ENCODE peak calls at places on chromosomes 3 and 15, in four cellular contexts. D is spleen, C is left ventricle myocardium inferior, Q is suprapubic skin. U is an unnamed sample.

GRCh38 chr15:23022156-23022555 is 17.2 kb downstream of the TUBGCP5 start:
- DNase-seq in D (no peak), Q (no peak), C (no peak), U (no peak)

GRCh38 chr3:124297062-124297980 is 305.4 kb upstream of the ROPN1 start:
- DNase-seq in Q (no peak), D (no peak), C (no peak), U (no peak)

GRCh38 chr3:100590114-100590839 is 19.1 kb upstream of the ADGRG7 start:
- DNase-seq in C (no peak), Q (peak; percentile 67), D (no peak), U (no peak)

GRCh38 chr3:106765342-106765741 is 611.9 kb upstream of the CCDC54 start:
- DNase-seq in Q (no peak), D (no peak), C (no peak), U (no peak)

GRCh38 chr3:13655074-13655913 is 106.4 kb downstream of the FBLN2 start:
- DNase-seq in Q (no peak), D (peak; percentile 87), C (peak; percentile 45), U (no peak)

GRCh38 chr15:28871168-28871567 is 14.6 kb upstream of the APBA2 start:
- DNase-seq in Q (no peak), D (no peak), C (no peak), U (no peak)

GRCh38 chr3:11272913-11273574 is 847 bp downstream of the ATG7 start:
- DNase-seq in Q (no peak), C (no peak), D (no peak), U (peak; percentile 31)

GRCh38 chr15:101029971-101030661 is 111.0 kb downstream of the LRRK1 start:
- DNase-seq in D (peak; percentile 56), Q (peak; percentile 48), C (no peak), U (peak; percentile 61)

GRCh38 chr3:89198598-89198997 is 91.2 kb downstream of the EPHA3 start:
- DNase-seq in Q (no peak), C (no peak), D (no peak), U (no peak)

GRCh38 chr3:57003676-57004075 is 56.8 kb upstream of the SPATA12 start:
- DNase-seq in D (no peak), C (no peak), Q (no peak), U (no peak)

GRCh38 chr15:33201376-33202189 is 7.1 kb upstream of the FMN1 start:
- DNase-seq in C (no peak), Q (no peak), D (peak; percentile 79), U (no peak)

GRCh38 chr3:20040476-20041196 is 390 bp downstream of the KAT2B start:
- DNase-seq in D (peak; percentile 96), Q (peak; percentile 81), C (peak; percentile 83), U (peak; percentile 79)

GRCh38 chr15:32718822-32719716 is 1.3 kb downstream of the GREM1 start:
- DNase-seq in D (no peak), Q (no peak), C (no peak), U (no peak)

GRCh38 chr3:71244153-71245051 is 339.1 kb downstream of the FOXP1 start:
- DNase-seq in D (no peak), C (peak; percentile 46), Q (no peak), U (peak; percentile 75)

GRCh38 chr15:38254065-38254883 is 1.6 kb downstream of the SPRED1 start:
- DNase-seq in Q (no peak), D (peak; percentile 73), C (no peak), U (peak; percentile 70)

GRCh38 chr3:38314112-38314766 is 32.1 kb downstream of the SLC22A14 start:
- DNase-seq in D (no peak), Q (no peak), C (no peak), U (no peak)

GRCh38 chr3:194092770-194093336 is 43.1 kb upstream of the HES1 start:
- DNase-seq in Q (no peak), D (no peak), C (no peak), U (no peak)

GRCh38 chr3:77931272-77932009 is 891.5 kb downstream of the ROBO2 start:
- DNase-seq in D (no peak), Q (no peak), C (no peak), U (no peak)

GRCh38 chr3:189690237-189690636 is 59.0 kb downstream of the TP63 start:
- DNase-seq in C (no peak), Q (no peak), D (no peak), U (no peak)

DNA sequence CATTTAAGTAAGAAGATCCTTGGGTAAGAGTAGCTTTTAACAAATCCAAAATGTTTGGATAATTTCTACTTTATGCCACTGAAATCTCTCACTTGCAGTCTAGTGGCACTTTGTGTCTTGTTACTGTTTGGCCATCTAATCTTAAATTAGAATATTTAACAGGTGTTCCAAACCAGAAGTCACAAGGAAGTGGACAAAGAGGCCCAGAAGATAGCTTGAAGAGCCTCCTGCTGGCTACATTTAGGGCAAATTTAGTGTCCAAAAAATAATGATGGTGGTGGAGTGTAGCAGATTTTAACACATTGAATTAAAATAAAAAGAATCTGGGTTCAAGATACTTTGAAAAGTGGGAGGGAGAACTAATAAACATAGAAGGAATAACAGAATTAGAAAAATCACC is 172.2 kb downstream of the GHSR start:
- DNase-seq in D (no peak), C (no peak), Q (no peak), U (no peak)
- H3K4me1 ChIP-seq in D (peaks cover 11% of the 10 kb centered on the region), C (peaks cover 94% of the 10 kb centered on the region), Q (peaks cover 10% of the 10 kb centered on the region), U (no peaks in the 10 kb centered on the region)

GRCh38 chr15:41860049-41860828 is 21.6 kb downstream of the PLA2G4B start:
- DNase-seq in D (no peak), Q (no peak), C (no peak), U (no peak)
- TF ChIP-seq CTCF in D (peak; percentile 38), Q (no peak), C (peak; percentile 42), U (no peak)

GRCh38 chr3:195909294-195909644 is 918 bp upstream of the TNK2 start:
- DNase-seq in Q (peak; percentile 61), D (no peak), C (no peak), U (no peak)
- H3K27ac ChIP-seq in Q (peak overlapping the region; percentile 89), D (peak overlapping the region; percentile 92), C (peak overlapping the region; percentile 64), U (peak overlapping the region; percentile 17)

DNA sequence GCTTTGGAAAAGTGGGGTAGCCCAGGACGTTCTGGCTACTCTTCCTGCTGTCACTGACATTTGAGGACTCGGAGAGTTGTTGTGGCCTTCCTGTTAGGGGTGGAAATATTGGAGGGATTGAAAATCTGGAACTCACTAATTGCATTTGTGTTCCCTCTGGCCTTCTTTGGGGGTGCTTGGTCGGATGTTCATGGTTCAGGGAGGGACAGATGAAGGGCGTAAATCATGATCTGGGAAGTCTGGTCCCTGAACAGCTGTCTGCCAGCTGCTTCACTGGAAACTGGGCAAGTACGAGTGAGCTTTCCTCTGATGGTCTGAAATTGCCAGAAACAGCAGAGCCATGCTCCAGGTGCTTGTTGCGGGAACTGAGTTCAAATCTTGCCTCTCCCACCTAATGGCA is 327.8 kb upstream of the C2CD4B start:
- DNase-seq in D (no peak), Q (no peak), C (peak; percentile 50), U (no peak)
- H3K4me1 ChIP-seq in D (no peaks in the 10 kb centered on the region), Q (peaks cover 10% of the 10 kb centered on the region), C (peaks cover 58% of the 10 kb centered on the region), U (no peaks in the 10 kb centered on the region)

GRCh38 chr15:70498096-70498626 is 265.2 kb downstream of the UACA start:
- DNase-seq in Q (no peak), C (no peak), D (peak; percentile 44), U (no peak)
- TF ChIP-seq CTCF in Q (no peak), C (no peak), D (no peak), U (no peak)

DNA sequence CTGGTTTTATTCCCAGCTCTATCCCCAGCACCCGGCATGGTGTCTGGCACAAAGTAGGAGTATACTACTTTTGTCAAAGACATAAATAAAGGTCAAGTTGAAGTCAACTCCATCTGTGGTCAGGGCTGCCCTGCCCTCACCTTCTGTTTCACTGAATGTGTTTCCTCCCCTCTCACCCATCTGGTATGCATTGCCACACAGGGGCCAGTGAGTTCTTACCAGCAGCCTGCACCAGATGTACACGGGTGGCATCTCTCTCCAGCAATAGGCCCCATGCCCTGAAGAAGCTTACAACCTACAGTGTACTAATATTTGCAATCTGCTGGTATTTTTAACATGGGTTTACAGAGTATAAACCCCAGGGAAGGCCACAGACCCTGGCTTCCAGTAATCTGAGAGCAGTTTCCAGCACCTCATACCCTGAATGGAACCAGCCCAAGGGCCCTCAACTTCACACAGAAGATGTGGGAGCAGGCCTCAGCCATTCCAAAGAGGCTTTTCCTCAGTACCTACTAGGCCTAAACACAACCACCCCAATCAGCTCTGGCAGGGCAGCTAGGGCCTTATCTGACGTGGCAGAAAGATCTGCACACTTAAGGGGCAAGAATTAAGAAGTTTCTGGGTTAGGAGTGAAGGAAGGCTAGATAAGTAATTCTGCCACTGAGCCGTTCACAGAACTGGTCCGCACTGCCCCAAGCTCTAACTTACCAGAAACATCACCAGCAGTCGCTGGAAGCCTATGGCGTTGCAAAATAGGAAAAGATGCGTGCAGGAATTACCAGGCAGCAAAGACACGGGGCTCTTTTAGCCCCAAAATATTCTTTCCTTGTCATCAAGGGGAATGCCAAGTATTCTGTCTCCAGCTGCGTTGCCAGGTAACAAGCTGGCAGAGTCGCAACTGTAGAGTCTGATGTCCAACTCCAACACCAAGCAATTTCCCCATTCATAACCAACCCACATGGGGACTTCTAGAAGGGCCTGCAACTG is 2.1 kb downstream of the IDH2 start:
- DNase-seq in C (no peak), Q (no peak), D (peak; percentile 69), U (peak; percentile 69)
- H3K27ac ChIP-seq in C (peak overlapping the region; percentile 98), Q (peak overlapping the region; percentile 93), D (peak overlapping the region; percentile 80), U (peak overlapping the region; percentile 98)

DNA sequence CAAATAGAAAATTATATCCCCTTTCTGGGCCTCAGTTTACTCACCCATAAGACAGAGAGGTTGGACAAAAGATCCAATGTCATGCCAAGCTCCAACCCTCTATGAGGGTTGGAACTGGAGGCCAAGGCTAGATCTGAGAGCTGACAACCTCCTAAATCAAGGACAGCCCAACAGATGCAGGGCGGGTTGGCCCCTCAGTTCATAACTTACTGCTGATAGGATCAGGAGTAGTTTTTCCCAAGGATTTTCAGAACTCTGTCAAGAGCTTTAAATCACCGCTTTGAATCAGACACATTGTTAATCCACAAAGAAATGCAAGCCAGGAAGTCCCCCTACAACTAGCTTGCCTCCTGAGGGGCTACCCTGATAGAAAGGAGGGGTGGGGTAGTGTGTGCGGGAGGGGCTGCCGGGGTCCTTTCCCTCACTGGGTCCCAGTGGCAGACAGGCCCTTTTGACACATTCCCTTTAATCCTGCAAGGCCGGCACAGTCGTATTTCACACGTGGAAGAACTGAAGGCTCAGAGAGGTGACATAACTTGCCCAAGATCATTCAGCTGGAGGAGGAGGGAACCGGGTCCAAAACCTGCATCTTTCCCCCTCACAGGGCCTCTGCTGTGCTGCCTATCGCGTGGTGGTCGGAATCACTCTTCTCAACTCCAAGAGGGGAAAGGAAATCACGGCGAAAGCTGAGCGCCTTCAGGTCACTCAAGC is 21.4 kb downstream of the BMF start:
- DNase-seq in Q (no peak), C (no peak), D (peak; percentile 37), U (peak; percentile 40)
- H3K4me1 ChIP-seq in Q (peaks cover 41% of the 10 kb centered on the region), C (peaks cover 67% of the 10 kb centered on the region), D (peaks cover 65% of the 10 kb centered on the region), U (peaks cover 35% of the 10 kb centered on the region)